ENCODE peak calls at places on chromosomes 7 and 10, in eight cellular contexts. S is hepatocyte, K is astrocyte of the spinal cord, C is thoracic aorta, D is neural crest cell, F is GM13976, V is RWPE2, P is cardiac fibroblast. U is an unnamed sample.
A peak's percentile ranks its signal among the peaks of the same experiment; 100 is the strongest.

GRCh38 chr10:12954866-12955265 is 46.6 kb downstream of the CCDC3 start:
- DNase-seq in P (peak; percentile 21), F (no peak), S (no peak), C (no peak), D (no peak), V (no peak), K (no peak), U (no peak)

GRCh38 chr7:33743594-33743993 is 161.7 kb upstream of the BMPER start:
- DNase-seq in S (no peak), D (no peak), V (no peak), F (no peak), P (peak; percentile 93), C (no peak), K (peak; percentile 66), U (no peak)

GRCh38 chr7:51446356-51446755 is 129.7 kb upstream of the COBL start:
- DNase-seq in C (no peak), S (no peak), K (no peak), V (no peak), P (no peak), D (no peak), F (no peak), U (no peak)

GRCh38 chr7:33776791-33777190 is 128.5 kb upstream of the BMPER start:
- DNase-seq in D (no peak), F (no peak), K (no peak), S (no peak), V (no peak), P (peak; percentile 79), C (no peak), U (no peak)

GRCh38 chr7:44167920-44168319 is 21.3 kb downstream of the GCK start:
- DNase-seq in V (no peak), D (no peak), P (no peak), F (no peak), C (no peak), S (no peak), K (no peak), U (no peak)

GRCh38 chr7:12670071-12670729 is 17.2 kb upstream of the ARL4A start:
- DNase-seq in K (peak; percentile 45), D (no peak), P (peak; percentile 36), F (no peak), V (no peak), C (no peak), S (peak; percentile 23), U (no peak)

GRCh38 chr7:88072036-88072714 is 138.1 kb downstream of the ADAM22 start:
- DNase-seq in K (no peak), V (no peak), F (peak; percentile 26), D (no peak), P (no peak), S (no peak), C (no peak), U (no peak)

GRCh38 chr7:16644987-16645592 is 464 bp downstream of the ANKMY2 start:
- DNase-seq in P (peak; percentile 52), D (peak; percentile 14), F (peak; percentile 15), C (no peak), S (no peak), K (peak; percentile 38), V (peak; percentile 42), U (peak; percentile 57)

GRCh38 chr7:108848486-108848885 is 278.8 kb downstream of the DNAJB9 start:
- DNase-seq in D (no peak), P (no peak), V (no peak), F (no peak), S (no peak), K (no peak), C (no peak), U (no peak)

GRCh38 chr10:79407811-79408795 is 37.3 kb downstream of the ZCCHC24 start:
- DNase-seq in P (peak; percentile 82), C (no peak), F (no peak), V (peak; percentile 38), D (no peak), S (peak; percentile 75), K (peak; percentile 81), U (no peak)

GRCh38 chr7:35720849-35721248 is 25.9 kb upstream of the HERPUD2 start:
- DNase-seq in V (no peak), K (no peak), P (no peak), C (no peak), S (no peak), F (no peak), D (no peak), U (no peak)

GRCh38 chr7:7099584-7100014 is 82.7 kb upstream of the C1GALT1 start:
- DNase-seq in D (peak; percentile 18), S (peak; percentile 92), P (peak; percentile 96), F (no peak), C (peak; percentile 9), K (peak; percentile 94), V (peak; percentile 77), U (peak; percentile 65)

GRCh38 chr10:34031410-34031809 is 696.9 kb upstream of the NRP1 start:
- DNase-seq in P (peak; percentile 77), K (peak; percentile 39), C (peak; percentile 37), F (no peak), D (no peak), V (no peak), S (no peak), U (no peak)

GRCh38 chr10:100359529-100360150 is 12.6 kb downstream of the SCD start:
- DNase-seq in D (no peak), V (no peak), K (no peak), P (no peak), S (no peak), F (no peak), C (no peak), U (no peak)

GRCh38 chr10:60654813-60655464 is 123.3 kb upstream of the CDK1 start:
- DNase-seq in D (no peak), C (no peak), F (no peak), P (peak; percentile 62), S (no peak), K (no peak), V (no peak), U (no peak)

DNA sequence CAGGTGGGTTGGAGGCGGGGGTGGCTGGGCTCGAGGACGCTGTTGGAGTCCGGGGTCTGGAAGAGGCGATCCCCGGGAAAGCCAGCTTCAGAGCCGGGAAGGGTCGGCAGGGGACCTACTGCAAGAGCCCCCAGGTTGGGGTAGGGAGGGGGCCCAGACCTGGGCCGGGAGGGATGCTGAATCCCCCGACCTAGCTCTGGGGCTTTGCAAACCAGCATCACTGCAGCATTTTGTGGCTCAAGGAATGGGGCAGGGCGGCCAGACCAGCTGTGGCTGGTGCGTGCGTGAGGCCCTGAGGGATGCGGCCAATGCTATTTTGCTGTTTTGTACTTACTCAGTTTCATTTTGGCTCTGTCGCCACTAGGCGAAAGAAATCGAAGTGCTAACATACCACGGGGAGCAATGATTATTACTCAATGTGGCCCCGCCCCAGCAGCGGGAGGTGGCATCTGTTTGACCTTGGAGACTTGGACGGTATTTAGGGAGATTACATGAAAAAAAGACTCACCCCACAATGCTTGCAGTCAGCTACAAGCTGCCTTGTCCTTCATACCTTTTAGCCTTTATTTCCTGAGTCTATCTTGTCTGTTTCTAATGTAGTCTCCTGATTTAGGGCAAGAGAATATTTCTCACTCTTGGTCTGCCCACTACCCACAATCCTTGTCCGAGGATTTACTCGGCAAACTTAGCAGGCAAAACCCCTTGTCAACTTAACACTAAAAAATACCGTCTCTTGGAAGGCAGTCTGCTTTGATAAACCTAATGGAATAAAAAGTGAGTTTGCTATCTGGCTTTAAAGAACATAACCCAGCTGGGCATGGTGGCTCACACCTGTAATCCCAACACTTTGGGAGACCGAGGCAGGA is 16.2 kb downstream of the HSPB1 start:
- DNase-seq in V (no peak), P (peak; percentile 92), D (peak; percentile 40), C (no peak), S (peak; percentile 85), F (peak; percentile 84), K (peak; percentile 88), U (peak; percentile 48)
- TF ChIP-seq CTCF in V (no peak), P (peak; percentile 36), D (peak; percentile 54), C (peak; percentile 47), S (peak; percentile 20), F (peak; percentile 21), K (peak; percentile 33), U (no peak)

GRCh38 chr10:8053446-8054242 is 844 bp upstream of the GATA3 start:
- DNase-seq in F (peak; percentile 97), D (peak; percentile 85), V (peak; percentile 85), C (no peak), S (peak; percentile 95), K (peak; percentile 67), P (peak; percentile 83), U (peak; percentile 97)

GRCh38 chr10:8052344-8052969 is 2.0 kb upstream of the GATA3 start:
- DNase-seq in F (no peak), V (no peak), D (no peak), P (no peak), S (peak; percentile 16), K (peak; percentile 45), C (no peak), U (no peak)

GRCh38 chr10:8054243-8054497 is 318 bp upstream of the GATA3 start:
- DNase-seq in C (no peak), D (no peak), K (peak; percentile 39), F (no peak), P (no peak), V (no peak), S (no peak), U (no peak)

GRCh38 chr10:8051851-8052257 is 2.6 kb upstream of the GATA3 start:
- DNase-seq in K (no peak), V (no peak), C (no peak), D (no peak), F (no peak), P (no peak), S (peak; percentile 51), U (no peak)

GRCh38 chr10:8052970-8053445 is 1.5 kb upstream of the GATA3 start:
- DNase-seq in F (no peak), K (no peak), C (no peak), D (no peak), S (no peak), V (no peak), P (no peak), U (no peak)
- TF ChIP-seq CTCF in F (no peak), K (no peak), C (no peak), D (no peak), S (no peak), V (no peak), P (no peak), U (no peak)

DNA sequence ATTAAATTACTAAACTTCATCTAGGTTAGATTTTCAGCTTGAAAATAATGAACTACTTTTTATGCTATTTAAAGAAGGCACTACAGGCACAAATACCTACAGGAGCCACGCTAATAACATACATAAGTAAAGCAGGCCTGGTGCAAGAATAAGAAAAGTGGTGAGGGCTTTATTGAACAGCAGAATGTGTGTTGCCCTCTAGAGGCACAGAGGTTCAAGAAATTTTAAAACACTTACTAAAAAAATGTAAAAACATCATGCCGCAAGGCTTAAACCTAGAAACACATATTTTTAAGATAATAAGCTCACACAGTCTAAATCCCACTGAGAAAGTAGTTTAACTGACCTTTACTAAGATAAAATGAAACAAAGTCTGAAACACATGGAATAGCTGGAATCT is 20.3 kb downstream of the CACUL1 start:
- DNase-seq in S (no peak), P (peak; percentile 19), K (no peak), C (no peak), D (no peak), V (no peak), F (no peak), U (no peak)
- TF ChIP-seq CTCF in S (peak; percentile 41), P (peak; percentile 31), K (peak; percentile 33), C (peak; percentile 10), D (peak; percentile 39), V (peak; percentile 29), F (no peak), U (no peak)

DNA sequence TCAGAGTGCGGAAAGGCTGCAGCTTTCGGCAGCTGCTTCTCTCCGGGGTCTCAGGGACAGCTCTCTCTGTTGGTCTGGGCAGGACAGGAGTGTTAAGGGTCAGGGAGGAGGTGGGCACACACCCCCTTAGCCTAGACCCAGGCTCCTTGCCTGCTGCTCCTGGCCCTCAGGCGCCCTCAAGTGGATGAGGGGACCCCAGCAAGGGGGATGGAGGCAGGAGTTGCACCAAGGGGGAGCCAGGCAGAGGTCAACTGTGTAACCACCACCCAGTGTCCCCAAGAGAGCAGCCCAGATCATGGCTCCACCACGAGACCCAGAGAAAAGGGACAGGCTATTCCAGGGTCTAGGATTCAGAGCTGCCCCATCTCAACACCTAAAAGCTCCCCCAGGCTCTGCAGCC is 26.9 kb downstream of the SPOCK2 start:
- DNase-seq in D (no peak), K (no peak), F (peak; percentile 72), V (no peak), P (no peak), S (no peak), C (no peak), U (peak; percentile 24)
- TF ChIP-seq CTCF in D (no peak), K (peak; percentile 35), F (peak; percentile 45), V (peak; percentile 44), P (peak; percentile 21), S (no peak), C (no peak), U (no peak)